ENCODE peak calls at places on chromosomes 5 and 9, in six cellular contexts. Y is neuronal stem cell; Z is CD8-positive, alpha-beta T cell; A is ovary; C is heart right ventricle; E is psoas muscle. M is an unnamed sample.

GRCh38 chr5:164097747-164098146 is 592.3 kb downstream of the MAT2B start:
- DNase-seq in C (no peak), Y (no peak), E (no peak), Z (no peak), A (no peak), M (no peak)

GRCh38 chr5:14980698-14981097 is 109.1 kb upstream of the ANKH start:
- DNase-seq in C (no peak), A (no peak), Y (no peak), Z (no peak), E (no peak), M (no peak)

GRCh38 chr5:137708796-137709559 is 26.9 kb downstream of the KLHL3 start:
- DNase-seq in C (no peak), A (no peak), Z (no peak), E (no peak), Y (no peak), M (no peak)

GRCh38 chr9:128213746-128214497 is 10.7 kb downstream of the DNM1 start:
- DNase-seq in Y (no peak), E (no peak), Z (no peak), A (no peak), C (no peak), M (no peak)

GRCh38 chr5:95925345-95925744 is 36.3 kb downstream of the ELL2 start:
- DNase-seq in Y (no peak), C (no peak), Z (no peak), E (no peak), A (no peak), M (peak; percentile 67)

GRCh38 chr9:120951960-120952630 is 25.5 kb upstream of the TRAF1 start:
- DNase-seq in E (no peak), Y (no peak), Z (no peak), C (no peak), A (no peak), M (no peak)

GRCh38 chr9:130842547-130842946 is 7.5 kb downstream of the ABL1 start:
- DNase-seq in Z (no peak), A (no peak), Y (no peak), E (no peak), C (no peak), M (no peak)

GRCh38 chr9:15127831-15128230 is 179.2 kb downstream of the TTC39B start:
- DNase-seq in Y (no peak), Z (no peak), C (no peak), A (no peak), E (no peak), M (no peak)

GRCh38 chr5:58002318-58002717 is 457.6 kb downstream of the PLK2 start:
- DNase-seq in E (no peak), C (no peak), A (no peak), Y (no peak), Z (no peak), M (no peak)

GRCh38 chr5:135040331-135041144 is 6.5 kb upstream of the PITX1 start:
- DNase-seq in Y (no peak), E (peak; percentile 48), A (no peak), Z (no peak), C (no peak), M (no peak)

GRCh38 chr5:135039526-135040296 is 5.7 kb upstream of the PITX1 start:
- DNase-seq in Y (no peak), A (no peak), Z (no peak), C (no peak), E (peak; percentile 65), M (no peak)

GRCh38 chr5:135038202-135038828 is 4.3 kb upstream of the PITX1 start:
- DNase-seq in A (no peak), C (no peak), Z (no peak), E (peak; percentile 16), Y (no peak), M (no peak)

GRCh38 chr5:135037519-135038201 is 3.6 kb upstream of the PITX1 start:
- DNase-seq in C (no peak), E (peak; percentile 30), Y (no peak), Z (no peak), A (no peak), M (no peak)

GRCh38 chr5:135038829-135039525 is 4.9 kb upstream of the PITX1 start:
- DNase-seq in Y (no peak), Z (no peak), E (no peak), A (no peak), C (no peak), M (no peak)
- H3K4me3 ChIP-seq in Y (no peak overlapping the region), Z (no peak overlapping the region), E (peak overlapping the region; percentile 65), A (peak overlapping the region; percentile 10), C (no peak overlapping the region), M (no peak overlapping the region)

GRCh38 chr5:91651704-91652103 is 268.6 kb upstream of the ARRDC3 start:
- DNase-seq in Y (no peak), C (no peak), A (no peak), Z (no peak), E (no peak), M (no peak)
- H3K27me3 ChIP-seq in Y (no peaks in the 10 kb centered on the region), C (no peaks in the 10 kb centered on the region), A (no peaks in the 10 kb centered on the region), Z (no peaks in the 10 kb centered on the region), E (no peaks in the 10 kb centered on the region), M (no peaks in the 10 kb centered on the region)

DNA sequence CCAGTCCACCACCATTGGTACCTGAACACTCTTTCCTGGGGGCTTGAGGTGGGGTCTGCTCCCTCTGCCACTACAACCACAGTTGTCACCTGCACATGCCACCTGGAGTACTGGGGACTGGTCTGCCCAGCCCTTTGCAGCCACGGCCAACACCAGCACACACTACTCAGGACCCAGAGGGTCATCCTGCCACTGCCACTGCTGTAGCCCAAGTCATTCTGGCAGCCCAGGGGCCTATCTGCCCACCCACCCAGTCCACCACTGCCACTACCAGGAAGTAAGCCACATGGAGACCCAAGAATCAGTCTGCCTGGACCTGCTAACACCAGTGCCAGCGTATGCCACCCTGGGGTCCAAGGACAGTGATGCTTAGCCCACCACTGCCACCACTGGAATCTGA is 302.4 kb upstream of the TRPC7 start:
- DNase-seq in Z (no peak), Y (no peak), C (no peak), A (no peak), E (no peak), M (no peak)
- H3K4me3 ChIP-seq in Z (no peak overlapping the region), Y (no peak overlapping the region), C (no peak overlapping the region), A (no peak overlapping the region), E (no peak overlapping the region), M (no peak overlapping the region)

DNA sequence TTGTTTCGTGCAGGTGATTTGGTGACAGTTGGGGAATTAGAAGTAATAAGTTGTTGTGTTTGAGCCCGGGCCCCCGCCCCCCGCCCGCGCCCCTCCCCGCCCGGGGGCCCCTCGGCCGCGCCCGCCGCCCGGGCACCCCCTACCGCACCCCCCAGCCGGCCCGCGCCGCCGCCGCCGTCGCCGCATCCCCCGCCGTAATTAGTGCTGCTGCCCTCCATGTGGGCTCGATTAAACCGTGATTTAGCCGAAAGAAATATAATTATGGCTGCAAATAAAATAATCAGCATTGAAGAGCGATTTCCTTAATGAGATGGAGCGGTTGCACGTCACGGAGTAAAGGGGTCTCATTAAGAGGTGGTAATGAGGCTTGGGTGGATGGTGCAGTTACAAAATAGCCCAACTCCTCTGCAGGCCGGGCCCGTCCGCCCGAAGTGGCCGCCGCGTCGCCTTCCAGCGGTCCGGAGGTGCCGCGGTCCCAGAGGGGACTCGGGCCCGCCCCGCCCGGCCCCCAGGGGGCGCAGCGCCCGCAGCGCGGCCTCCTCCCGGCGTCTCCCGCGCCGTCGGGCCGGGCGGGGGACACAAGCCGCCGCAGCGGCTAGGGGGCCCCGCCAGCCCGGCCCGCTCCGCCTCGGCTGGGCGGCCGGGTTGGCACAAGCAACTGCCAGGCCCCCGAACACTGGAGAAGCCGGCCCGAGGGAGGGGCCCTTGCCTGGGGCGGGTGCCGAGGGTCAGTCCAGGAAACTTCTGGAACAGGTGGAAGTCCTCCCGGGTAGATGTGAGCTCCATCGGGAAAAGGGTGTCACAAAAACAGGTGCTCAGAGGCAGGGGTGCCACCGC is 6.9 kb upstream of the OTP start:
- DNase-seq in Y (no peak), A (no peak), Z (no peak), E (no peak), C (no peak), M (peak; percentile 54)
- H3K27me3 ChIP-seq in Y (peaks cover 21% of the 10 kb centered on the region), A (no peaks in the 10 kb centered on the region), Z (peaks cover 50% of the 10 kb centered on the region), E (peaks cover 69% of the 10 kb centered on the region), C (peaks cover 96% of the 10 kb centered on the region), M (peaks cover 40% of the 10 kb centered on the region)

DNA sequence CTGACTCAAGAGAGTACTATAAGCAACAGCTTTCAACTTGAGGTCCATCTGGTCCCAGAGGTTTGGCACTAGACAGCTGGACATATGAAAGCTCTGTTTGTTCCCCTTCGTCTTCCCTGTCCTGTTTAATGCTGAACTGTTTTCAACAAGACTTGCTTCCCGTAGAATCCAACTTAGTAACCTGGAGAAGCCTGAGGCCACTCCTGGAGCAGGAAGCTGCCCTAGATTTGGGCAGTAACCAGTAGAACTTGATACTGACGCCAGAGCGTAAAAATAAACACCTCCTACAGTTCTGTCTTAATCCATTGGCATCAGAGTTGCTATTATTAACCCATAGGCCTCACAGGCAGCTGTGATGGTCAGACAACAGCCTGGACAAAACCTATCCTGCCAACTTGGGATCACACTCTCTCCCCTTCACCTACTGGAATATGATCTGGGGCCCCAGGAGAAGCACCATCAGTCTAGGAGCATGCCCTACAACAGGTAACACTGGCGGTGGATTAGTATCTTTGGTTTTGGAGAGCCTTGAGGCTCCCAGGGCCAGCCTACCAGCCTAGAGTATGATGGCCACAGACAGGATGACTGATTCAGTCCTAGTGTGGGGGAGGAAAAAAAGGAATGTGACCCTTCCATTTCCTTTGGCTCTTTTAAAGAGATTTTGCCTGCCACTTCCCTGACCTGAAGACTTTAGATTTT is 29.2 kb downstream of the RUSC2 start:
- DNase-seq in C (peak; percentile 30), Y (no peak), Z (no peak), A (no peak), E (no peak), M (no peak)
- H3K4me3 ChIP-seq in C (no peak overlapping the region), Y (no peak overlapping the region), Z (no peak overlapping the region), A (no peak overlapping the region), E (peak overlapping the region; percentile 9), M (no peak overlapping the region)

DNA sequence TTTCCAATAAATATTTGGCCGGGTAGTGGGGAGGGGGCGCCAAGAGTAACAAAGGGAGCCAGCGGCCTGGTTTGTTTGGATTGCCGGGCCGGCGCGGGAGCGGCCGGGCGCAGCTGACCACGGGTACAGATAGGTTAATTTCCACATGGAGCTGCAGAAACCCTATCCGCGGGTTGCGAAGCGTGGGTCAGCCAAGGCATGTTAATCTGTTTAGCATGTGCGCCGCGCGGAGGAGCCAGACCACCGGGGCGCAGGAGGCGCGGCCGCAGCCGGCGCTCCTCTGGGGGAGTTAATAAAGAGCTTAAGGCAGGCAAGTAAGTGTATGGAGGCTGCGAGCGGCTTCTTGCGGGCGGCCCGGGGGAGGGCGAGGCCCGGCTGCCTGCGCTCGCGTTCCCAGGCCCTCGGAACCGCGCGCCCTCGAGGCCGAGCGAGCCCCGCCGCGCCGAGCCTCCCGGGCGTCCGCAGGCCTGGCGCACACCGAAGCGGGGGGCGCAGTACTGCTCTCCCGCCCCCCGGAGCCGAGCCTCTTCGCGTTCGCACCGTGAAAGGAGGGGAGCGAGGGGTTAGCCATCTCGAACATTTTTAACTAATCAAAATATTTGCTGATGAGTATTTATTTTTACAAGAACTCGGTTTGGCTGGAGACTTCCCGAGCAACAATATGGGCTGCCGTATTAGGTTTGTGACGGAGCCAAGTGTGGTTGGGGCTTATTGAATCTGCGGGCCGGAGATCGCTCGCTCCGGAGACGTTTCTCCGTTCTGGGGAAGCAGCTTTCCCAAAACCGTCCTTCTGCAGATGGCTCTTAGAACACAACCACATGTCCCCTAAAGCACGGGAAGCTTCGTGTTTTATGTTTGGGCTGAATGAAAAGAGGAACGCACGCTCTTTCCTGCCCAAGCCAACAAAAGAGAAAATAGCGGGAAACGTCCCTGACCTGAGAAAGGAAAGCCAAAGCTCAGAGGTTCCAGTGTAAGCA is 28.9 kb downstream of the FOXD1 start:
- DNase-seq in E (peak; percentile 66), Y (no peak), Z (no peak), C (no peak), A (no peak), M (no peak)
- H3K27me3 ChIP-seq in E (peaks cover 100% of the 10 kb centered on the region), Y (peaks cover 4% of the 10 kb centered on the region), Z (peaks cover 37% of the 10 kb centered on the region), C (peaks cover 100% of the 10 kb centered on the region), A (no peaks in the 10 kb centered on the region), M (peaks cover 23% of the 10 kb centered on the region)

GRCh38 chr5:131846536-131846935 is 49.7 kb upstream of the FNIP1 start:
- DNase-seq in Z (no peak), A (no peak), Y (no peak), C (no peak), E (no peak), M (no peak)
- H3K4me3 ChIP-seq in Z (no peak overlapping the region), A (no peak overlapping the region), Y (no peak overlapping the region), C (no peak overlapping the region), E (no peak overlapping the region), M (no peak overlapping the region)